ENCODE peak calls at places on chromosomes 4 and X, in seven cellular contexts. Y is HFF-Myc, T is AG04450, J is MM.1S, K is hepatocyte, U is suprapubic skin, H is left ventricle myocardium inferior. X is an unnamed sample.

GRCh38 chr4:78704981-78705757 is 71.0 kb upstream of the BMP2K start:
- DNase-seq in K (peak), Y (peak), U (no peak), T (peak), J (no peak), H (no peak), X (peak)

GRCh38 chr4:189414021-189414420 is 526.7 kb upstream of the FRG1 start:
- DNase-seq in Y (no peak), H (no peak), K (no peak), T (no peak), J (no peak), U (no peak), X (no peak)

GRCh38 chrX:73916931-73917657 is 354.1 kb downstream of the CHIC1 start:
- DNase-seq in T (peak), H (no peak), K (peak), U (no peak), Y (peak), J (no peak), X (peak)

GRCh38 chr4:55819634-55820033 is at the start of gene EXOC1L:
- DNase-seq in U (no peak), H (peak), Y (no peak), K (peak), J (no peak), T (no peak), X (peak)

GRCh38 chrX:74535633-74536141 is 78.7 kb downstream of the RLIM start:
- DNase-seq in J (peak), H (peak), T (no peak), U (peak), K (peak), Y (no peak), X (peak)

GRCh38 chrX:50432760-50433377 is 37.8 kb downstream of the DGKK start:
- DNase-seq in Y (no peak), J (no peak), H (no peak), T (no peak), U (no peak), K (peak), X (no peak)

GRCh38 chrX:110665636-110666035 is 130.0 kb downstream of the CHRDL1 start:
- DNase-seq in Y (peak), T (no peak), J (peak), K (peak), H (peak), U (no peak), X (peak)

GRCh38 chrX:18899796-18900380 is 84.0 kb downstream of the PHKA2 start:
- DNase-seq in U (no peak), H (no peak), Y (no peak), K (peak), T (no peak), J (no peak), X (peak)

GRCh38 chr4:58665649-58666048 is 1555.5 kb upstream of the IGFBP7 start:
- DNase-seq in J (no peak), K (no peak), Y (no peak), T (no peak), H (no peak), U (no peak), X (no peak)

GRCh38 chrX:33339219-33339618 is 127.9 kb upstream of the DMD start:
- DNase-seq in U (no peak), K (peak), J (no peak), Y (no peak), T (no peak), H (no peak), X (no peak)
- H3K4me3 ChIP-seq in U (peak), K (peak), J (no peak), Y (no peak), T (peak), H (peak), X (no peak)

GRCh38 chr4:75708218-75708691 is 16.1 kb upstream of the USO1 start:
- DNase-seq in Y (no peak), H (no peak), K (peak), U (no peak), T (no peak), J (no peak), X (no peak)
- TF ChIP-seq CTCF in Y (peak), H (peak), K (peak), U (no peak), T (peak), J (peak), X (no peak)

GRCh38 chr4:13548984-13549546 is 4.8 kb upstream of the NKX3-2 start:
- DNase-seq in J (peak), Y (peak), U (no peak), K (peak), H (peak), T (peak), X (peak)
- H3K4me3 ChIP-seq in J (peak), Y (peak), U (peak), K (peak), H (peak), T (peak), X (peak)

DNA sequence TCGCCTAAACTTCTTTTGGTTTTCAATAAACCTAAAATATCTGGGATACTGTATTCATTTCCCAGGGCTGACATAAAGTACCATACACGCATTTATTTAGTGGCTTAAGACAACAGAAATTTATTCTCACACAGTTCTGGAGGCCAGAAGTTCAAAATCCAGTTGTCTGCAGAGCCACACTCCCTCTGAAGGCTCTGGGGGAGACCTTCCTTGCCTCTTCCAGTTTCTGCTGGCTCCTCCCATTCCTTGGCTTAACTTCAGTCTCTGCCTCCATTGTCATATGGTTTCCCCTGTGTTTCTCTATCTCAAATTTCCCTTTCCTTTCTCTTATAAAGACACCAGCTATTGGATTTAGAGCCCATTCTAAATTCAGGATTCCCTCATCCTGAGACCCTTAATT is 44.4 kb downstream of the NR3C2 start:
- DNase-seq in K (no peak), J (no peak), T (no peak), H (no peak), U (no peak), Y (no peak), X (no peak)
- TF ChIP-seq CTCF in K (no peak), J (no peak), T (no peak), H (no peak), U (no peak), Y (no peak), X (no peak)

DNA sequence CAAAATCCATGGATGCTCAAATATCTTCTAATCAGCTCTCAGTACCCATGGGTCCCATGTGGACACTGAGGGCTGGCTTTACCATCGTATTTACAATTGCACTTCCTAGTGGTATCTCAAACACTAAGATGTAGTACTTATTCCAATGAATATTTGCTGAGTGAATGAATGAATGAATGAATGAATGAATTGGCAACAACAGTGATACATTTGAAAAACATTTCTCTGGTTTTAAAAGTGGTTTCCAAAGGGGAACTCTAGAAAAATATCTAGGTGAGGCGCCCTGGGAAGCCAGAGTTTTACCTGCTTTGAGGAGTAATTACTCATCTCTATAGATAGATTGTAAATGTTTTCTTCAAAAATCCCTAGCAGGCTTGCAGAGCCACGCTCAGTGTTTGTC is 76.6 kb downstream of the CYTL1 start:
- DNase-seq in T (no peak), K (no peak), U (no peak), Y (no peak), H (no peak), J (no peak), X (no peak)
- H3K4me3 ChIP-seq in T (no peak), K (no peak), U (no peak), Y (no peak), H (no peak), J (no peak), X (no peak)

DNA sequence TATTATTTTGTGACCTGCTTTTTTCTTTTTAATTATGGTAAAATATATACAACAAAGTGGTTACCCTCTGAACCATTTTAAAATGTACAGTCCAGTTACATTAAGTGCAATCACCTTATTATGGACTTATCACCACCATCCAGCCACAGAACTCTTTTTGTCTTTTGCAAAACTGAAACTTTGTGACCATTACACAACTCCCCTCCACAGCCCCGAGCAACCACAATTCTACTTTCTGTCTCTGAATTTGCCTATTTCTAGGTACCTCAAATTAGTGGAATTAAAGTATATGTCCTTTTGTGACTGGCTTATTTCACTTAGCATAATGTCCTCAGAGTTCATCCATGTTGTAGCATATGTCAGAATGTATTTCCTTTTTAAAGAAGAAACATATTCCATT is 39.3 kb upstream of the WWC2 start:
- DNase-seq in T (no peak), Y (no peak), J (peak), K (no peak), H (no peak), U (no peak), X (no peak)
- TF ChIP-seq CTCF in T (no peak), Y (no peak), J (no peak), K (no peak), H (no peak), U (no peak), X (no peak)

GRCh38 chrX:153884136-153885076 is 1.6 kb downstream of the L1CAM start:
- DNase-seq in K (no peak), Y (no peak), H (no peak), J (no peak), U (no peak), T (no peak), X (no peak)

GRCh38 chrX:153886915-153887314 is 942 bp upstream of the L1CAM start:
- DNase-seq in J (no peak), Y (no peak), U (no peak), K (no peak), H (no peak), T (no peak), X (peak)

GRCh38 chrX:153887385-153887784 is 1.4 kb upstream of the L1CAM start:
- DNase-seq in K (no peak), Y (no peak), H (no peak), U (no peak), J (no peak), T (no peak), X (no peak)

GRCh38 chrX:153885208-153885787 is 675 bp downstream of the L1CAM start:
- DNase-seq in T (no peak), K (no peak), Y (no peak), J (no peak), U (no peak), H (no peak), X (no peak)

GRCh38 chrX:153885968-153886903 is at the start of gene L1CAM:
- DNase-seq in U (no peak), K (no peak), T (no peak), J (no peak), Y (no peak), H (no peak), X (peak)
- H3K4me3 ChIP-seq in U (peak), K (no peak), T (no peak), J (no peak), Y (no peak), H (peak), X (peak)